ENCODE peak calls at places on chromosomes 1 and 21, in four cellular contexts. G is IMR-90, H is heart right ventricle, X is K562. B is an unnamed sample.
A peak's percentile ranks its signal among the peaks of the same experiment; 100 is the strongest.

GRCh38 chr1:100443739-100444571 is 91.6 kb downstream of the CDC14A start:
- DNase-seq in G (peak; percentile 86), H (no peak), X (no peak), B (no peak)

GRCh38 chr1:71796044-71796443 is 486.3 kb downstream of the NEGR1 start:
- DNase-seq in G (no peak), H (no peak), X (no peak), B (no peak)

GRCh38 chr1:114111731-114112661 is 41.7 kb downstream of the SYT6 start:
- DNase-seq in G (no peak), H (no peak), X (no peak), B (no peak)

GRCh38 chr1:198205021-198205684 is 48.4 kb downstream of the NEK7 start:
- DNase-seq in G (peak; percentile 45), H (no peak), X (no peak), B (no peak)

GRCh38 chr1:29636936-29637335 is 400.6 kb downstream of the PTPRU start:
- DNase-seq in G (no peak), H (no peak), X (no peak), B (no peak)

GRCh38 chr1:56927171-56927570 is 38.6 kb downstream of the C8B start:
- DNase-seq in G (no peak), H (no peak), X (no peak), B (no peak)

GRCh38 chr1:220420700-220421099 is 107.2 kb upstream of the MARK1 start:
- DNase-seq in G (no peak), H (no peak), X (no peak), B (no peak)

GRCh38 chr1:58584082-58584895 is 7.2 kb upstream of the TACSTD2 start:
- DNase-seq in G (peak; percentile 96), H (no peak), X (peak; percentile 39), B (no peak)

GRCh38 chr1:53046930-53047329 is 15.1 kb upstream of the PODN start:
- DNase-seq in G (peak; percentile 64), H (no peak), X (no peak), B (no peak)

GRCh38 chr1:181513786-181514297 is 30.5 kb downstream of the CACNA1E start:
- DNase-seq in G (no peak), H (no peak), X (no peak), B (no peak)

GRCh38 chr1:60921175-60921574 is 161.2 kb upstream of the NFIA start:
- DNase-seq in G (no peak), H (no peak), X (no peak), B (no peak)

GRCh38 chr1:13930151-13930550 is 230.2 kb downstream of the PRDM2 start:
- DNase-seq in G (no peak), H (no peak), X (peak; percentile 37), B (no peak)

GRCh38 chr1:182143825-182144661 is 82.5 kb upstream of the ZNF648 start:
- DNase-seq in G (peak; percentile 45), H (peak; percentile 66), X (no peak), B (no peak)

GRCh38 chr1:14627608-14628489 is 29.4 kb downstream of the KAZN start:
- DNase-seq in G (no peak), H (no peak), X (no peak), B (no peak)

GRCh38 chr1:118898702-118899101 is 89.4 kb downstream of the TBX15 start:
- DNase-seq in G (no peak), H (no peak), X (no peak), B (no peak)

GRCh38 chr1:106787511-106787910 is 269.0 kb upstream of the PRMT6 start:
- DNase-seq in G (no peak), H (no peak), X (no peak), B (no peak)

GRCh38 chr21:16124397-16125130 is 394.8 kb downstream of the USP25 start:
- DNase-seq in G (peak; percentile 89), H (no peak), X (no peak), B (no peak)

GRCh38 chr1:64215576-64215975 is 12.2 kb downstream of the UBE2U start:
- DNase-seq in G (no peak), H (no peak), X (no peak), B (no peak)

GRCh38 chr1:36109041-36109679 is 15.9 kb downstream of the COL8A2 start:
- DNase-seq in G (peak; percentile 78), H (no peak), X (no peak), B (no peak)

GRCh38 chr1:243493156-243494129 is 237.6 kb downstream of the SDCCAG8 start:
- DNase-seq in G (peak; percentile 61), H (no peak), X (no peak), B (no peak)

GRCh38 chr1:11985851-11986250 is 5.6 kb downstream of the MFN2 start:
- DNase-seq in G (peak; percentile 28), H (no peak), X (no peak), B (no peak)

GRCh38 chr1:226827968-226828513 is 42.4 kb upstream of the PSEN2 start:
- DNase-seq in G (peak; percentile 93), H (peak; percentile 97), X (peak; percentile 96), B (peak; percentile 91)

GRCh38 chr1:152397474-152397873 is 16.6 kb downstream of the CRNN start:
- DNase-seq in G (no peak), H (no peak), X (no peak), B (no peak)

GRCh38 chr1:234962340-234962989 is 166.2 kb downstream of the TOMM20 start:
- DNase-seq in G (peak; percentile 100), H (peak; percentile 64), X (peak; percentile 39), B (no peak)
- H3K4me3 ChIP-seq in G (no peak overlapping the region), H (no peak overlapping the region), X (no peak overlapping the region), B (no peak overlapping the region)

GRCh38 chr1:104874044-104874443 is 1124.3 kb downstream of the AMY1C start:
- DNase-seq in G (no peak), H (no peak), X (no peak), B (no peak)

DNA sequence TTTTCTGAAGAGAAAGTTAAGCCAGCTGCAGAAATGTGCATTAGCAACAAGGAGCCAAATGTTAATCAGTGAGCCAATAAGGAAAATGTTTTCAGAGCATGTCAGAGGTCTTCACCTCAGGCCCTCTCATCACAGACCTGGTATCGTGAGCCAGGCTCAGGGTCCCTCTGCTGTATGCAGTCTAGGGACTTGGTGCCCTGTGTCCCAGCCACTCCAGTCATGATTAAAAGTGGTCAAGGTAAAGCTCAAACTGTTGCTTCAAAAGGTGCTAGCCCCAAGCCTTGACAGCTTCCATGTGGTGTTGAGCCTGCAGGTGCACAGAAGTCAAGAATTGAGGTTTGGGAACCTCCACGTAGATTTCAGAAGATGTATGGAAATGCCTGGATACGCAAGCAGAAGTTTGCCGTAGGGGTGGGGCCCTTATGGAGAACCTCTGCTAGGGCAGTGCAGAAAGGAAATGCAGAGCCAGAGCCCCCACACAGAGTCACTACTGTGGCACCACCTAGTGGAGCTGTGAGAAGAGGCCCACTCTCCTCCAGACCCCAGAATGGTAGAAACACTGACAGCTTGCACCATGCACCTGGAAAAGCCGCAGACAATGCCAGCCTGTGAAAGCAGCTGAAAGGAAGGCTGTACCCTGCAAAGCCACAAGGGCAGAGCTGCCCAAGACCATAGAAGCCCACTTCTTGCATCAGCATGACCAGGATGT is 1128.7 kb downstream of the AMY1C start:
- DNase-seq in G (no peak), H (no peak), X (no peak), B (no peak)
- TF ChIP-seq CTCF in G (no peak), H (no peak), X (no peak), B (no peak)

GRCh38 chr1:204107892-204108291 is 35.0 kb downstream of the SOX13 start:
- DNase-seq in G (no peak), H (no peak), X (no peak), B (no peak)
- H3K27me3 ChIP-seq in G (no peaks in the 10 kb centered on the region), H (no peaks in the 10 kb centered on the region), X (peaks cover 58% of the 10 kb centered on the region), B (no peaks in the 10 kb centered on the region)

GRCh38 chr1:28248273-28249012 is 10.9 kb upstream of the SESN2 start:
- DNase-seq in G (peak; percentile 80), H (peak; percentile 82), X (peak; percentile 67), B (peak; percentile 79)
- H3K4me3 ChIP-seq in G (peak overlapping the region; percentile 16), H (peak overlapping the region; percentile 6), X (peak overlapping the region; percentile 0), B (peak overlapping the region; percentile 30)

GRCh38 chr1:44819257-44819593 is 10.9 kb downstream of the BTBD19 start:
- DNase-seq in G (no peak), H (no peak), X (peak; percentile 52), B (no peak)
- TF ChIP-seq CTCF in G (no peak), H (no peak), X (no peak), B (no peak)

DNA sequence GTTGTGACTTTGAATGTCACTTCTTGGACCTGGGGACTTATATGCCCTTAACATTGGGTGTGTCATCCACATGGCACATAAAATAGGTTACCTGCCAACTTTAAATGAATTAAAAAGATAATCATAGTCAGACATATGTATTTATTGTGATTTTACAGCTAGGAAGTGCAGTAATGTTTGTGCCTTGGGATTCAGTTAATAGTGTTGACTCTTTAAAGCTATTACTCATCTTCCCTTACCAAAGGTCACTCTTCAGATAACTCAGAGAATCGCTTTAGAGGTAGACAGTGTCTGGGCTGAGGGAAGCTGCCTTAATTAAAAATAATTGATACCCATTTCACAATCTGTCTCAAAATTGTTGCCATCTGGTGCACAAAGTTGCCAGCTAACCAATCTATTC is 3.1 kb upstream of the KRTAP15-1 start:
- DNase-seq in G (no peak), H (no peak), X (no peak), B (no peak)
- H3K27me3 ChIP-seq in G (no peaks in the 10 kb centered on the region), H (no peaks in the 10 kb centered on the region), X (no peaks in the 10 kb centered on the region), B (peaks cover 4% of the 10 kb centered on the region)